ENCODE peak calls at places on chromosomes 6 and 20, in seven cellular contexts. One of them, this sample, is unnamed.

GRCh38 chr6:3380344-3381232 is 76.3 kb downstream of the SLC22A23 start:
- DNase-seq in NCI-H1105: peak
- DNase-seq in myocyte: no peak
- DNase-seq in germinal center: no peak
- DNase-seq in stimulated activated CD8-positive, alpha-beta memory T cell treated with anti-CD3 and anti-CD28 coated beads, Interleukin-2, amount 100 ng/mL, for 1 hour: no peak
- DNase-seq in stimulated activated CD4-positive, alpha-beta T cell treated with anti-CD3 and anti-CD28 coated beads, Interleukin-12 subunit alpha, Interleukin-12 subunit beta, amount 100 ng/mL, for 48 hours: no peak
- DNase-seq in heart right ventricle: no peak
- DNase-seq in this sample: no peak

GRCh38 chr20:8196096-8196495 is 64.0 kb downstream of the PLCB1 start:
- DNase-seq in NCI-H1105: no peak
- DNase-seq in myocyte: no peak
- DNase-seq in stimulated activated CD4-positive, alpha-beta T cell treated with anti-CD3 and anti-CD28 coated beads, Interleukin-12 subunit alpha, Interleukin-12 subunit beta, amount 100 ng/mL, for 48 hours: no peak
- DNase-seq in germinal center: no peak
- DNase-seq in heart right ventricle: no peak
- DNase-seq in stimulated activated CD8-positive, alpha-beta memory T cell treated with anti-CD3 and anti-CD28 coated beads, Interleukin-2, amount 100 ng/mL, for 1 hour: no peak
- DNase-seq in this sample: no peak

GRCh38 chr6:11815231-11815630 is 36.6 kb upstream of the ADTRP start:
- DNase-seq in germinal center: no peak
- DNase-seq in stimulated activated CD8-positive, alpha-beta memory T cell treated with anti-CD3 and anti-CD28 coated beads, Interleukin-2, amount 100 ng/mL, for 1 hour: no peak
- DNase-seq in NCI-H1105: no peak
- DNase-seq in stimulated activated CD4-positive, alpha-beta T cell treated with anti-CD3 and anti-CD28 coated beads, Interleukin-12 subunit alpha, Interleukin-12 subunit beta, amount 100 ng/mL, for 48 hours: no peak
- DNase-seq in myocyte: no peak
- DNase-seq in heart right ventricle: no peak
- DNase-seq in this sample: no peak

GRCh38 chr6:117491916-117492315 is 9.4 kb downstream of the DCBLD1 start:
- DNase-seq in germinal center: no peak
- DNase-seq in stimulated activated CD4-positive, alpha-beta T cell treated with anti-CD3 and anti-CD28 coated beads, Interleukin-12 subunit alpha, Interleukin-12 subunit beta, amount 100 ng/mL, for 48 hours: no peak
- DNase-seq in stimulated activated CD8-positive, alpha-beta memory T cell treated with anti-CD3 and anti-CD28 coated beads, Interleukin-2, amount 100 ng/mL, for 1 hour: no peak
- DNase-seq in heart right ventricle: no peak
- DNase-seq in myocyte: no peak
- DNase-seq in NCI-H1105: no peak
- DNase-seq in this sample: no peak

GRCh38 chr6:165096868-165097267 is 212.5 kb downstream of the C6orf118 start:
- DNase-seq in stimulated activated CD8-positive, alpha-beta memory T cell treated with anti-CD3 and anti-CD28 coated beads, Interleukin-2, amount 100 ng/mL, for 1 hour: no peak
- DNase-seq in heart right ventricle: no peak
- DNase-seq in NCI-H1105: no peak
- DNase-seq in myocyte: no peak
- DNase-seq in germinal center: no peak
- DNase-seq in stimulated activated CD4-positive, alpha-beta T cell treated with anti-CD3 and anti-CD28 coated beads, Interleukin-12 subunit alpha, Interleukin-12 subunit beta, amount 100 ng/mL, for 48 hours: no peak
- DNase-seq in this sample: no peak

GRCh38 chr6:85015396-85015990 is 251.1 kb upstream of the TBX18 start:
- DNase-seq in heart right ventricle: peak
- DNase-seq in myocyte: peak
- DNase-seq in NCI-H1105: peak
- DNase-seq in germinal center: no peak
- DNase-seq in stimulated activated CD8-positive, alpha-beta memory T cell treated with anti-CD3 and anti-CD28 coated beads, Interleukin-2, amount 100 ng/mL, for 1 hour: no peak
- DNase-seq in stimulated activated CD4-positive, alpha-beta T cell treated with anti-CD3 and anti-CD28 coated beads, Interleukin-12 subunit alpha, Interleukin-12 subunit beta, amount 100 ng/mL, for 48 hours: peak
- DNase-seq in this sample: peak

GRCh38 chr6:143657809-143658208 is 20.0 kb upstream of the PHACTR2 start:
- DNase-seq in stimulated activated CD4-positive, alpha-beta T cell treated with anti-CD3 and anti-CD28 coated beads, Interleukin-12 subunit alpha, Interleukin-12 subunit beta, amount 100 ng/mL, for 48 hours: no peak
- DNase-seq in myocyte: no peak
- DNase-seq in germinal center: no peak
- DNase-seq in heart right ventricle: no peak
- DNase-seq in NCI-H1105: no peak
- DNase-seq in stimulated activated CD8-positive, alpha-beta memory T cell treated with anti-CD3 and anti-CD28 coated beads, Interleukin-2, amount 100 ng/mL, for 1 hour: no peak
- DNase-seq in this sample: no peak

GRCh38 chr6:141041596-141042087 is 1091.1 kb upstream of the GJE1 start:
- DNase-seq in heart right ventricle: no peak
- DNase-seq in germinal center: no peak
- DNase-seq in stimulated activated CD4-positive, alpha-beta T cell treated with anti-CD3 and anti-CD28 coated beads, Interleukin-12 subunit alpha, Interleukin-12 subunit beta, amount 100 ng/mL, for 48 hours: no peak
- DNase-seq in NCI-H1105: no peak
- DNase-seq in stimulated activated CD8-positive, alpha-beta memory T cell treated with anti-CD3 and anti-CD28 coated beads, Interleukin-2, amount 100 ng/mL, for 1 hour: no peak
- DNase-seq in myocyte: no peak
- DNase-seq in this sample: no peak

GRCh38 chr20:60749804-60750602 is 502.1 kb upstream of the CDH4 start:
- DNase-seq in heart right ventricle: no peak
- DNase-seq in stimulated activated CD4-positive, alpha-beta T cell treated with anti-CD3 and anti-CD28 coated beads, Interleukin-12 subunit alpha, Interleukin-12 subunit beta, amount 100 ng/mL, for 48 hours: no peak
- DNase-seq in myocyte: no peak
- DNase-seq in germinal center: no peak
- DNase-seq in stimulated activated CD8-positive, alpha-beta memory T cell treated with anti-CD3 and anti-CD28 coated beads, Interleukin-2, amount 100 ng/mL, for 1 hour: no peak
- DNase-seq in NCI-H1105: no peak
- DNase-seq in this sample: peak

GRCh38 chr6:167827062-167827587 is 414 bp downstream of the AFDN start:
- DNase-seq in heart right ventricle: peak
- DNase-seq in myocyte: no peak
- DNase-seq in NCI-H1105: peak
- DNase-seq in germinal center: no peak
- DNase-seq in stimulated activated CD8-positive, alpha-beta memory T cell treated with anti-CD3 and anti-CD28 coated beads, Interleukin-2, amount 100 ng/mL, for 1 hour: no peak
- DNase-seq in stimulated activated CD4-positive, alpha-beta T cell treated with anti-CD3 and anti-CD28 coated beads, Interleukin-12 subunit alpha, Interleukin-12 subunit beta, amount 100 ng/mL, for 48 hours: no peak
- DNase-seq in this sample: no peak

GRCh38 chr20:25580711-25581110 is 4.6 kb downstream of the NINL start:
- DNase-seq in germinal center: no peak
- DNase-seq in myocyte: peak
- DNase-seq in heart right ventricle: no peak
- DNase-seq in stimulated activated CD8-positive, alpha-beta memory T cell treated with anti-CD3 and anti-CD28 coated beads, Interleukin-2, amount 100 ng/mL, for 1 hour: no peak
- DNase-seq in stimulated activated CD4-positive, alpha-beta T cell treated with anti-CD3 and anti-CD28 coated beads, Interleukin-12 subunit alpha, Interleukin-12 subunit beta, amount 100 ng/mL, for 48 hours: no peak
- DNase-seq in NCI-H1105: no peak
- DNase-seq in this sample: no peak

GRCh38 chr6:89970609-89971337 is 76.5 kb downstream of the GJA10 start:
- DNase-seq in germinal center: no peak
- DNase-seq in stimulated activated CD8-positive, alpha-beta memory T cell treated with anti-CD3 and anti-CD28 coated beads, Interleukin-2, amount 100 ng/mL, for 1 hour: no peak
- DNase-seq in heart right ventricle: peak
- DNase-seq in NCI-H1105: peak
- DNase-seq in stimulated activated CD4-positive, alpha-beta T cell treated with anti-CD3 and anti-CD28 coated beads, Interleukin-12 subunit alpha, Interleukin-12 subunit beta, amount 100 ng/mL, for 48 hours: no peak
- DNase-seq in myocyte: peak
- DNase-seq in this sample: peak

GRCh38 chr6:69994251-69994650 is 127.9 kb downstream of the COL19A1 start:
- DNase-seq in myocyte: peak
- DNase-seq in germinal center: no peak
- DNase-seq in stimulated activated CD4-positive, alpha-beta T cell treated with anti-CD3 and anti-CD28 coated beads, Interleukin-12 subunit alpha, Interleukin-12 subunit beta, amount 100 ng/mL, for 48 hours: no peak
- DNase-seq in NCI-H1105: no peak
- DNase-seq in heart right ventricle: no peak
- DNase-seq in stimulated activated CD8-positive, alpha-beta memory T cell treated with anti-CD3 and anti-CD28 coated beads, Interleukin-2, amount 100 ng/mL, for 1 hour: no peak
- DNase-seq in this sample: peak

GRCh38 chr20:41738584-41739193 is 120.5 kb upstream of the CHD6 start:
- DNase-seq in stimulated activated CD8-positive, alpha-beta memory T cell treated with anti-CD3 and anti-CD28 coated beads, Interleukin-2, amount 100 ng/mL, for 1 hour: no peak
- DNase-seq in myocyte: peak
- DNase-seq in germinal center: peak
- DNase-seq in stimulated activated CD4-positive, alpha-beta T cell treated with anti-CD3 and anti-CD28 coated beads, Interleukin-12 subunit alpha, Interleukin-12 subunit beta, amount 100 ng/mL, for 48 hours: peak
- DNase-seq in NCI-H1105: peak
- DNase-seq in heart right ventricle: peak
- DNase-seq in this sample: peak

GRCh38 chr6:106694343-106694742 is 65.0 kb downstream of the QRSL1 start:
- DNase-seq in heart right ventricle: no peak
- DNase-seq in germinal center: no peak
- DNase-seq in NCI-H1105: no peak
- DNase-seq in myocyte: no peak
- DNase-seq in stimulated activated CD4-positive, alpha-beta T cell treated with anti-CD3 and anti-CD28 coated beads, Interleukin-12 subunit alpha, Interleukin-12 subunit beta, amount 100 ng/mL, for 48 hours: no peak
- DNase-seq in stimulated activated CD8-positive, alpha-beta memory T cell treated with anti-CD3 and anti-CD28 coated beads, Interleukin-2, amount 100 ng/mL, for 1 hour: no peak
- DNase-seq in this sample: no peak

GRCh38 chr6:170205534-170206316 is 85.2 kb downstream of the DLL1 start:
- DNase-seq in stimulated activated CD4-positive, alpha-beta T cell treated with anti-CD3 and anti-CD28 coated beads, Interleukin-12 subunit alpha, Interleukin-12 subunit beta, amount 100 ng/mL, for 48 hours: no peak
- DNase-seq in heart right ventricle: no peak
- DNase-seq in myocyte: no peak
- DNase-seq in NCI-H1105: no peak
- DNase-seq in germinal center: no peak
- DNase-seq in stimulated activated CD8-positive, alpha-beta memory T cell treated with anti-CD3 and anti-CD28 coated beads, Interleukin-2, amount 100 ng/mL, for 1 hour: no peak
- DNase-seq in this sample: no peak

GRCh38 chr6:6689413-6690143 is 101.1 kb downstream of the LY86 start:
- DNase-seq in stimulated activated CD4-positive, alpha-beta T cell treated with anti-CD3 and anti-CD28 coated beads, Interleukin-12 subunit alpha, Interleukin-12 subunit beta, amount 100 ng/mL, for 48 hours: no peak
- DNase-seq in NCI-H1105: no peak
- DNase-seq in germinal center: no peak
- DNase-seq in myocyte: no peak
- DNase-seq in stimulated activated CD8-positive, alpha-beta memory T cell treated with anti-CD3 and anti-CD28 coated beads, Interleukin-2, amount 100 ng/mL, for 1 hour: no peak
- DNase-seq in heart right ventricle: no peak
- DNase-seq in this sample: no peak

GRCh38 chr6:143174516-143174915 is 113.8 kb downstream of the AIG1 start:
- DNase-seq in NCI-H1105: no peak
- DNase-seq in germinal center: no peak
- DNase-seq in stimulated activated CD8-positive, alpha-beta memory T cell treated with anti-CD3 and anti-CD28 coated beads, Interleukin-2, amount 100 ng/mL, for 1 hour: no peak
- DNase-seq in stimulated activated CD4-positive, alpha-beta T cell treated with anti-CD3 and anti-CD28 coated beads, Interleukin-12 subunit alpha, Interleukin-12 subunit beta, amount 100 ng/mL, for 48 hours: no peak
- DNase-seq in myocyte: no peak
- DNase-seq in heart right ventricle: no peak
- DNase-seq in this sample: no peak

GRCh38 chr6:149093643-149094042 is 223.9 kb upstream of the TAB2 start:
- DNase-seq in stimulated activated CD8-positive, alpha-beta memory T cell treated with anti-CD3 and anti-CD28 coated beads, Interleukin-2, amount 100 ng/mL, for 1 hour: no peak
- DNase-seq in myocyte: peak
- DNase-seq in stimulated activated CD4-positive, alpha-beta T cell treated with anti-CD3 and anti-CD28 coated beads, Interleukin-12 subunit alpha, Interleukin-12 subunit beta, amount 100 ng/mL, for 48 hours: no peak
- DNase-seq in germinal center: no peak
- DNase-seq in NCI-H1105: no peak
- DNase-seq in heart right ventricle: no peak
- DNase-seq in this sample: no peak

GRCh38 chr6:125273965-125274364 is 27.8 kb downstream of the HDDC2 start:
- DNase-seq in germinal center: no peak
- DNase-seq in myocyte: no peak
- DNase-seq in stimulated activated CD4-positive, alpha-beta T cell treated with anti-CD3 and anti-CD28 coated beads, Interleukin-12 subunit alpha, Interleukin-12 subunit beta, amount 100 ng/mL, for 48 hours: no peak
- DNase-seq in NCI-H1105: no peak
- DNase-seq in stimulated activated CD8-positive, alpha-beta memory T cell treated with anti-CD3 and anti-CD28 coated beads, Interleukin-2, amount 100 ng/mL, for 1 hour: no peak
- DNase-seq in heart right ventricle: no peak
- DNase-seq in this sample: no peak

GRCh38 chr6:164832410-164832809 is 477.0 kb downstream of the C6orf118 start:
- DNase-seq in stimulated activated CD4-positive, alpha-beta T cell treated with anti-CD3 and anti-CD28 coated beads, Interleukin-12 subunit alpha, Interleukin-12 subunit beta, amount 100 ng/mL, for 48 hours: no peak
- DNase-seq in germinal center: no peak
- DNase-seq in NCI-H1105: no peak
- DNase-seq in heart right ventricle: no peak
- DNase-seq in stimulated activated CD8-positive, alpha-beta memory T cell treated with anti-CD3 and anti-CD28 coated beads, Interleukin-2, amount 100 ng/mL, for 1 hour: no peak
- DNase-seq in myocyte: no peak
- DNase-seq in this sample: no peak

GRCh38 chr6:25404693-25405169 is 125.6 kb downstream of the CARMIL1 start:
- DNase-seq in NCI-H1105: no peak
- DNase-seq in myocyte: no peak
- DNase-seq in stimulated activated CD4-positive, alpha-beta T cell treated with anti-CD3 and anti-CD28 coated beads, Interleukin-12 subunit alpha, Interleukin-12 subunit beta, amount 100 ng/mL, for 48 hours: peak
- DNase-seq in heart right ventricle: no peak
- DNase-seq in germinal center: peak
- DNase-seq in stimulated activated CD8-positive, alpha-beta memory T cell treated with anti-CD3 and anti-CD28 coated beads, Interleukin-2, amount 100 ng/mL, for 1 hour: no peak
- DNase-seq in this sample: no peak

GRCh38 chr6:1758076-1758679 is 148.5 kb downstream of the FOXC1 start:
- DNase-seq in NCI-H1105: no peak
- DNase-seq in germinal center: no peak
- DNase-seq in heart right ventricle: no peak
- DNase-seq in myocyte: no peak
- DNase-seq in stimulated activated CD8-positive, alpha-beta memory T cell treated with anti-CD3 and anti-CD28 coated beads, Interleukin-2, amount 100 ng/mL, for 1 hour: no peak
- DNase-seq in stimulated activated CD4-positive, alpha-beta T cell treated with anti-CD3 and anti-CD28 coated beads, Interleukin-12 subunit alpha, Interleukin-12 subunit beta, amount 100 ng/mL, for 48 hours: no peak
- DNase-seq in this sample: no peak

GRCh38 chr6:135085700-135086413 is 31.2 kb upstream of the HBS1L start:
- DNase-seq in NCI-H1105: no peak
- DNase-seq in stimulated activated CD8-positive, alpha-beta memory T cell treated with anti-CD3 and anti-CD28 coated beads, Interleukin-2, amount 100 ng/mL, for 1 hour: no peak
- DNase-seq in germinal center: no peak
- DNase-seq in heart right ventricle: no peak
- DNase-seq in myocyte: no peak
- DNase-seq in stimulated activated CD4-positive, alpha-beta T cell treated with anti-CD3 and anti-CD28 coated beads, Interleukin-12 subunit alpha, Interleukin-12 subunit beta, amount 100 ng/mL, for 48 hours: no peak
- DNase-seq in this sample: no peak

GRCh38 chr6:139029470-139030210 is 1.1 kb downstream of the ABRACL start:
- DNase-seq in NCI-H1105: peak
- DNase-seq in stimulated activated CD4-positive, alpha-beta T cell treated with anti-CD3 and anti-CD28 coated beads, Interleukin-12 subunit alpha, Interleukin-12 subunit beta, amount 100 ng/mL, for 48 hours: no peak
- DNase-seq in heart right ventricle: peak
- DNase-seq in germinal center: peak
- DNase-seq in myocyte: peak
- DNase-seq in stimulated activated CD8-positive, alpha-beta memory T cell treated with anti-CD3 and anti-CD28 coated beads, Interleukin-2, amount 100 ng/mL, for 1 hour: no peak
- DNase-seq in this sample: peak

GRCh38 chr6:125804264-125804663 is 13.5 kb downstream of the NCOA7 start:
- DNase-seq in germinal center: no peak
- DNase-seq in stimulated activated CD4-positive, alpha-beta T cell treated with anti-CD3 and anti-CD28 coated beads, Interleukin-12 subunit alpha, Interleukin-12 subunit beta, amount 100 ng/mL, for 48 hours: no peak
- DNase-seq in myocyte: no peak
- DNase-seq in stimulated activated CD8-positive, alpha-beta memory T cell treated with anti-CD3 and anti-CD28 coated beads, Interleukin-2, amount 100 ng/mL, for 1 hour: no peak
- DNase-seq in heart right ventricle: no peak
- DNase-seq in NCI-H1105: no peak
- DNase-seq in this sample: no peak

GRCh38 chr20:40583195-40583594 is 105.8 kb downstream of the MAFB start:
- DNase-seq in stimulated activated CD8-positive, alpha-beta memory T cell treated with anti-CD3 and anti-CD28 coated beads, Interleukin-2, amount 100 ng/mL, for 1 hour: no peak
- DNase-seq in germinal center: no peak
- DNase-seq in NCI-H1105: no peak
- DNase-seq in myocyte: no peak
- DNase-seq in stimulated activated CD4-positive, alpha-beta T cell treated with anti-CD3 and anti-CD28 coated beads, Interleukin-12 subunit alpha, Interleukin-12 subunit beta, amount 100 ng/mL, for 48 hours: no peak
- DNase-seq in heart right ventricle: peak
- DNase-seq in this sample: no peak

GRCh38 chr6:15464211-15464725 is 198.6 kb downstream of the DTNBP1 start:
- DNase-seq in stimulated activated CD8-positive, alpha-beta memory T cell treated with anti-CD3 and anti-CD28 coated beads, Interleukin-2, amount 100 ng/mL, for 1 hour: peak
- DNase-seq in heart right ventricle: peak
- DNase-seq in germinal center: peak
- DNase-seq in NCI-H1105: no peak
- DNase-seq in myocyte: no peak
- DNase-seq in stimulated activated CD4-positive, alpha-beta T cell treated with anti-CD3 and anti-CD28 coated beads, Interleukin-12 subunit alpha, Interleukin-12 subunit beta, amount 100 ng/mL, for 48 hours: peak
- DNase-seq in this sample: peak

GRCh38 chr6:134453792-134454510 is 136.0 kb upstream of the SGK1 start:
- DNase-seq in NCI-H1105: no peak
- DNase-seq in heart right ventricle: no peak
- DNase-seq in stimulated activated CD8-positive, alpha-beta memory T cell treated with anti-CD3 and anti-CD28 coated beads, Interleukin-2, amount 100 ng/mL, for 1 hour: no peak
- DNase-seq in germinal center: no peak
- DNase-seq in stimulated activated CD4-positive, alpha-beta T cell treated with anti-CD3 and anti-CD28 coated beads, Interleukin-12 subunit alpha, Interleukin-12 subunit beta, amount 100 ng/mL, for 48 hours: no peak
- DNase-seq in myocyte: no peak
- DNase-seq in this sample: no peak

GRCh38 chr20:48697845-48698491 is 129.8 kb downstream of the PREX1 start:
- DNase-seq in stimulated activated CD8-positive, alpha-beta memory T cell treated with anti-CD3 and anti-CD28 coated beads, Interleukin-2, amount 100 ng/mL, for 1 hour: no peak
- DNase-seq in heart right ventricle: peak
- DNase-seq in NCI-H1105: peak
- DNase-seq in myocyte: peak
- DNase-seq in stimulated activated CD4-positive, alpha-beta T cell treated with anti-CD3 and anti-CD28 coated beads, Interleukin-12 subunit alpha, Interleukin-12 subunit beta, amount 100 ng/mL, for 48 hours: no peak
- DNase-seq in germinal center: no peak
- DNase-seq in this sample: peak

This sample was measured in SJCRH30.